ENCODE peak calls at places on chromosomes 2 and 18, in four cellular contexts. M is SK-N-SH, H is GM12878, L is HepG2. V is an unnamed sample.

GRCh38 chr2:188798159-188798558 is 176.0 kb upstream of the COL3A1 start:
- DNase-seq in M (no peak), H (no peak), L (no peak), V (no peak)

GRCh38 chr2:226760412-226761194 is 39.0 kb downstream of the IRS1 start:
- DNase-seq in H (no peak), M (no peak), L (peak), V (no peak)

GRCh38 chr18:59699750-59700534 is 2.7 kb upstream of the CCBE1 start:
- DNase-seq in M (peak), L (no peak), H (no peak), V (no peak)

GRCh38 chr2:201654611-201655384 is 11.5 kb upstream of the TMEM237 start:
- DNase-seq in H (no peak), M (no peak), L (no peak), V (no peak)

GRCh38 chr18:49020621-49021021 is 69.9 kb upstream of the SMAD7 start:
- DNase-seq in M (no peak), H (no peak), L (no peak), V (no peak)

GRCh38 chr2:45964226-45964841 is 312.9 kb downstream of the PRKCE start:
- DNase-seq in M (peak), L (peak), H (no peak), V (no peak)

GRCh38 chr18:75249672-75250470 is 39.3 kb downstream of the TSHZ1 start:
- DNase-seq in M (no peak), H (no peak), L (no peak), V (peak)

GRCh38 chr2:53021285-53021684 is 746.3 kb upstream of the CHAC2 start:
- DNase-seq in L (no peak), H (no peak), M (no peak), V (no peak)

GRCh38 chr18:46035701-46036680 is 36.1 kb downstream of the PSTPIP2 start:
- DNase-seq in L (no peak), H (no peak), M (peak), V (no peak)
- TF ChIP-seq RFX5 in L (no peak), H (no peak), M (no peak), V (no peak)

GRCh38 chr2:9819551-9819950 is 23.7 kb upstream of the TAF1B start:
- DNase-seq in L (no peak), M (no peak), H (no peak), V (no peak)

GRCh38 chr2:9824956-9825720 is 18.1 kb upstream of the TAF1B start:
- DNase-seq in M (no peak), L (no peak), H (no peak), V (no peak)

GRCh38 chr2:9820020-9820973 is 23.0 kb upstream of the TAF1B start:
- DNase-seq in H (no peak), M (no peak), L (peak), V (no peak)

GRCh38 chr2:9824441-9824840 is 18.8 kb upstream of the TAF1B start:
- DNase-seq in L (no peak), M (no peak), H (no peak), V (no peak)

DNA sequence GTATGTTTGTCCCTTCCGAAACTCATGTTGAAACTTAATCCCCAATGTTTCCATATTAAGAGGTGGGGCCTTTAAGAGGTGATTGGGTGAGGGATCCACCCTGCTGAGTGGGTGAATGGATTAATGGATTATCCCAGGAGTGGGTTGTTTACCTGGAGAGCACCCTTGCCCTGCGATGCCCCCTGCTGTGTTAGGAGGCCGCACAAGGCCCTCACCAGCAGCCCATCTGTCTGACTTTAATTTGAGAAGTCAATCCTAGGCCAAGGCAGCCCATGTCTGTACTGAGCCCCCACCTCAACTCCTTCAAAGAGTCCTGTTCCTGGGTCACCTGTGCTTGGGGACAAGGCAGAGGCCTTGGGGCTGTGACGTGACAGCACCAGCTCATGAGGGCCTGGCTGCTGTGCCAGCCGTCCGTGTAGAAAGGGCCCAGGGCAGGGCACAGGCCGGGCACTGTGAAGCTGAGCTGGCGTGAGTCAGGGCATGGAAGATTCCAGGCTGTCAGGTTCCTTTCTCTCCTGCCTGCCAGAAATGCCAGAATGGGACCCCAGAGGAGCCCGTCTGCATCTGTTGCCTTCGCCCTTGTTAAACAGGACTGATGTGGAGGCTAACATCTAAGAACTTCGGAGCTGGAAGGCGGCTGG is 21.3 kb upstream of the TAF1B start:
- DNase-seq in L (no peak), M (no peak), H (no peak), V (no peak)
- TF ChIP-seq FOXM1 in L (no peak), M (no peak), H (no peak), V (no peak)

DNA sequence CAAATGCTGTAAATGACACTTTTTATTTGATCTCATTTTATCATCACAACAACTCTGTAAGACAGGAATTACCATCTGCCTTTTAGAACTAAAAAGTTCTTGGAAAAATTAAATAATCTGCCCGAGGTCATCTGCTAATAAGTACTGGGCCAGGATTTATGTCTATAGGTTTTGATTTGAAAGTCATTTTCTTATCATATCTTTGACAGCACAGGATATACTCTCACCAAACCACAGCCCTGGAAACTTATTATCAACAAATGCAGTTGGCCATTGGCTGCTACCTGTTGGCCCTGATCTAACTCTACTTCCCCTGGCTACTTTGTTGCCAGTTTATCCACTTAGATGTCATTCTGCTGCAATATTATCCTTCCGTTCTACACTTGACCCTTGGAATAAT is 354.6 kb downstream of the RAD51AP2 start:
- DNase-seq in L (no peak), H (no peak), M (no peak), V (no peak)
- TF ChIP-seq TAF1 in L (no peak), H (no peak), M (no peak), V (no peak)

GRCh38 chr2:44515416-44515815 is 153.7 kb downstream of the CAMKMT start:
- DNase-seq in H (no peak), L (no peak), M (no peak), V (no peak)
- TF ChIP-seq RFX5 in H (no peak), L (no peak), M (no peak), V (no peak)

DNA sequence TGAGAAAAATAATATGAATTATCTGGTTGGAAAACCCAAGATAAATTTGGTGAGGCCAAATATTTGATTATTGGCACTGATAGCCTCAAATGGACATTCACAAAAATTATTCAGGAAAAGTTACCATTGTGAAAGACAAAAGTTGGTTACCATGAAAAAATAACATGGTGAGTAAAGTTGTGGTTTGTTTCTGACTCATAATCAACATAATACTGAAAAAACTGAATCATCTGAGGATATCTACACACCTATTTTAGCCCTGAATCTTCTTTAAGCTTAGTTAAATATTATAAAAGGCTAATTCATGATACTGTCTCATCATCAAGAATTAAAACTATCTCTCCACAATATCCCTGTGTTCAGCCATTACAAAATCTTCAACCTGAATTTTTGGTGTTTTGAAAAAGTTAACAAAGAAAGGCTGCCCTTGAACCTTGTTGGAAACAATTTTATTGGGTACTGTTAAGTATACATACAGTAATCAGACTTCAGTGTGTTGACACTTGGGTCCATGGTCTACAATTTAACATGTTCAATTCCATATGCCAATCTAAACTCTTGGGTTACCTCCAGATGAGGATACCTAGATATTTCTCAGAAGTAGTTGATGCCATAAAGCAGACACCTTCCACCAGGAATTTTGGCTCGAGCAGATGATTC is 607.5 kb upstream of the SLC39A10 start:
- DNase-seq in L (no peak), H (no peak), M (no peak), V (no peak)
- TF ChIP-seq FOXM1 in L (no peak), H (no peak), M (no peak), V (no peak)

V was measured in K562.